ENCODE peak calls at places on chromosome 12, in nine cellular contexts. H, D, V, P, A, E, J, Y and T are unnamed samples.
A peak's percentile ranks its signal among the peaks of the same experiment; 100 is the strongest.

GRCh38 chr12:53523131-53523530 is 15.8 kb upstream of the NPFF start:
- DNase-seq in H (no peak), D (no peak), V (no peak), P (no peak), A (no peak), E (no peak), J (no peak), Y (no peak), T (no peak)

GRCh38 chr12:120316798-120317257 is 10.8 kb downstream of the PLA2G1B start:
- DNase-seq in H (no peak), D (no peak), V (no peak), P (no peak), A (peak; percentile 34), E (no peak), J (no peak), Y (no peak), T (peak; percentile 41)

GRCh38 chr12:88299567-88300101 is 157.5 kb downstream of the TMTC3 start:
- DNase-seq in H (peak; percentile 98), D (no peak), V (peak; percentile 96), P (no peak), A (peak; percentile 98), E (peak; percentile 72), J (no peak), Y (no peak), T (peak; percentile 98)

GRCh38 chr12:51820721-51821422 is 27.6 kb downstream of the FIGNL2 start:
- DNase-seq in H (peak; percentile 51), D (peak; percentile 86), V (peak; percentile 63), P (peak; percentile 52), A (peak; percentile 16), E (no peak), J (no peak), Y (no peak), T (no peak)

GRCh38 chr12:46660719-46661118 is 165.1 kb downstream of the SLC38A4 start:
- DNase-seq in H (peak; percentile 48), D (no peak), V (peak; percentile 80), P (no peak), A (no peak), E (no peak), J (no peak), Y (no peak), T (peak; percentile 71)

GRCh38 chr12:128266559-128267245 is at the start of gene TMEM132C:
- DNase-seq in H (no peak), D (no peak), V (no peak), P (no peak), A (no peak), E (no peak), J (no peak), Y (no peak), T (no peak)

GRCh38 chr12:11667159-11667558 is 17.7 kb downstream of the ETV6 start:
- DNase-seq in H (no peak), D (no peak), V (no peak), P (no peak), A (no peak), E (no peak), J (no peak), Y (no peak), T (no peak)

GRCh38 chr12:118103231-118103600 is 595 bp downstream of the VSIG10 start:
- DNase-seq in H (peak; percentile 5), D (no peak), V (peak; percentile 17), P (peak; percentile 14), A (no peak), E (no peak), J (no peak), Y (peak; percentile 69), T (peak; percentile 23)

GRCh38 chr12:71945883-71946282 is 7.2 kb downstream of the TPH2 start:
- DNase-seq in H (no peak), D (no peak), V (no peak), P (no peak), A (no peak), E (no peak), J (no peak), Y (no peak), T (no peak)

GRCh38 chr12:104360157-104360556 is 56.6 kb downstream of the EID3 start:
- DNase-seq in H (no peak), D (no peak), V (no peak), P (no peak), A (no peak), E (no peak), J (no peak), Y (no peak), T (peak; percentile 53)

GRCh38 chr12:101013993-101014392 is 196.0 kb downstream of the SLC5A8 start:
- DNase-seq in H (no peak), D (no peak), V (no peak), P (no peak), A (no peak), E (no peak), J (no peak), Y (no peak), T (no peak)

GRCh38 chr12:57089259-57090245 is 638 bp downstream of the NAB2 start:
- DNase-seq in H (peak; percentile 49), D (peak; percentile 91), V (peak; percentile 69), P (peak; percentile 91), A (peak; percentile 42), E (no peak), J (peak; percentile 92), Y (peak; percentile 86), T (peak; percentile 63)

GRCh38 chr12:3078086-3078820 is 1.1 kb downstream of the TSPAN9 start:
- DNase-seq in H (no peak), D (no peak), V (no peak), P (no peak), A (no peak), E (no peak), J (no peak), Y (peak; percentile 20), T (no peak)

GRCh38 chr12:19440019-19440858 is 947 bp downstream of the AEBP2 start:
- DNase-seq in H (peak; percentile 39), D (peak; percentile 78), V (peak; percentile 50), P (peak; percentile 55), A (peak; percentile 52), E (no peak), J (peak; percentile 77), Y (peak; percentile 77), T (peak; percentile 52)

GRCh38 chr12:116719661-116720060 is 18.2 kb downstream of the SPRING1 start:
- DNase-seq in H (no peak), D (no peak), V (no peak), P (no peak), A (no peak), E (no peak), J (no peak), Y (no peak), T (no peak)

GRCh38 chr12:116720129-116720528 is 17.7 kb downstream of the SPRING1 start:
- DNase-seq in H (no peak), D (no peak), V (no peak), P (no peak), A (no peak), E (no peak), J (no peak), Y (no peak), T (no peak)

GRCh38 chr12:116717466-116718457 is 20.1 kb downstream of the SPRING1 start:
- DNase-seq in H (peak; percentile 72), D (no peak), V (peak; percentile 77), P (peak; percentile 61), A (no peak), E (no peak), J (peak; percentile 76), Y (peak; percentile 86), T (peak; percentile 65)

GRCh38 chr12:116722245-116722644 is 15.6 kb downstream of the SPRING1 start:
- DNase-seq in H (no peak), D (no peak), V (no peak), P (no peak), A (no peak), E (no peak), J (no peak), Y (no peak), T (no peak)

GRCh38 chr12:116718578-116719454 is 19.1 kb downstream of the SPRING1 start:
- DNase-seq in H (peak; percentile 49), D (no peak), V (peak; percentile 22), P (no peak), A (peak; percentile 36), E (no peak), J (no peak), Y (no peak), T (peak; percentile 36)
- H3K4me3 ChIP-seq in H (no peak overlapping the region), D (no peak overlapping the region), V (no peak overlapping the region), P (no peak overlapping the region), A (no peak overlapping the region), E (no peak overlapping the region), J (no peak overlapping the region), Y (no peak overlapping the region), T (no peak overlapping the region)

GRCh38 chr12:110403146-110403974 is at the start of gene ANAPC7:
- DNase-seq in H (peak; percentile 91), D (peak; percentile 95), V (peak; percentile 94), P (peak; percentile 91), A (peak; percentile 94), E (peak; percentile 90), J (peak; percentile 94), Y (peak; percentile 95), T (peak; percentile 95)
- TF ChIP-seq CTCF in H (no peak), D (no peak), V (no peak), P (no peak), A (no peak), E (no peak), J (no peak), Y (no peak), T (peak; percentile 26)

DNA sequence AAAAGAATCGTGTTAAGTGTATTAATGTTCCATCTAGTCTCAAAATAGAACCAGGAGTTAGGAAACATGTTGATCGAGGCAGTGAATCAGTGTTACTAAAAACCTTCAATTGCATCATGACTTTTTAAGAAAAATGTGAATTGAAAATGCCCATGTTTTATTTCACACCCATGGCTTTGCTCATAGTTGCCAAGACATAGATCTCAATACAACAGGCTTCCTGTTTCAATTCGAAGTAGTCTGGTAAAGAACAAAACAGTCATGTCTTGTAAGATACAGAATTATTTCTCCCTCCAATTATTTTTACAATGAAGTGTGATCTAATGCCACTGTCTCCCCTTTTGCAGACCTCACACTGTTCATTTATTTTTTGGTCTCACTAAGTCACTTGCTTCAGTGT is 44.6 kb upstream of the FAR2 start:
- DNase-seq in H (no peak), D (no peak), V (no peak), P (no peak), A (no peak), E (no peak), J (no peak), Y (no peak), T (no peak)
- H3K4me3 ChIP-seq in H (no peak overlapping the region), D (no peak overlapping the region), V (no peak overlapping the region), P (no peak overlapping the region), A (no peak overlapping the region), E (no peak overlapping the region), J (no peak overlapping the region), Y (no peak overlapping the region), T (no peak overlapping the region)

GRCh38 chr12:62693291-62694040 is 226.8 kb downstream of the MON2 start:
- DNase-seq in H (peak; percentile 39), D (no peak), V (peak; percentile 38), P (no peak), A (no peak), E (no peak), J (no peak), Y (no peak), T (no peak)

GRCh38 chr12:62697893-62698292 is 231.3 kb downstream of the MON2 start:
- DNase-seq in H (peak; percentile 78), D (no peak), V (no peak), P (no peak), A (no peak), E (no peak), J (no peak), Y (no peak), T (no peak)

GRCh38 chr12:62692884-62693283 is 226.3 kb downstream of the MON2 start:
- DNase-seq in H (peak; percentile 91), D (no peak), V (peak; percentile 29), P (no peak), A (peak; percentile 53), E (no peak), J (no peak), Y (no peak), T (peak; percentile 80)

GRCh38 chr12:62694632-62695031 is 228.0 kb downstream of the MON2 start:
- DNase-seq in H (no peak), D (no peak), V (no peak), P (no peak), A (no peak), E (no peak), J (no peak), Y (no peak), T (no peak)

GRCh38 chr12:62695696-62696095 is 229.1 kb downstream of the MON2 start:
- DNase-seq in H (no peak), D (no peak), V (no peak), P (no peak), A (no peak), E (no peak), J (no peak), Y (no peak), T (no peak)
- TF ChIP-seq CTCF in H (no peak), D (no peak), V (no peak), P (no peak), A (no peak), E (no peak), J (no peak), Y (no peak), T (no peak)